ENCODE peak calls at places on chromosome 18, in seven cellular contexts. C, V, Y, X, S, G and A are unnamed samples.

GRCh38 chr18:23126352-23127056 is 8.8 kb upstream of the CABLES1 start:
- DNase-seq in S (no peak), Y (no peak), C (no peak), G (no peak), X (no peak), V (no peak), A (peak; percentile 61)

GRCh38 chr18:55189972-55190371 is 230.7 kb upstream of the CCDC68 start:
- DNase-seq in V (no peak), Y (no peak), X (no peak), G (no peak), S (no peak), C (no peak), A (no peak)

GRCh38 chr18:74831571-74832250 is 234.0 kb downstream of the ZNF407 start:
- DNase-seq in Y (no peak), S (no peak), X (no peak), V (no peak), G (no peak), C (peak; percentile 27), A (no peak)

GRCh38 chr18:50817898-50818250 is 1.9 kb downstream of the MRO start:
- DNase-seq in X (no peak), C (peak; percentile 42), Y (no peak), V (no peak), S (no peak), G (no peak), A (no peak)

GRCh38 chr18:13563390-13563805 is 163.0 kb downstream of the FAM210A start:
- DNase-seq in C (no peak), V (no peak), G (no peak), S (no peak), Y (no peak), X (no peak), A (no peak)

GRCh38 chr18:25832008-25832604 is 258.3 kb downstream of the SS18 start:
- DNase-seq in G (peak; percentile 72), V (peak; percentile 46), C (peak; percentile 49), X (peak; percentile 18), Y (peak; percentile 61), S (no peak), A (no peak)

GRCh38 chr18:50711401-50711800 is 108.4 kb downstream of the MRO start:
- DNase-seq in X (no peak), G (no peak), S (no peak), V (no peak), C (no peak), Y (no peak), A (no peak)

GRCh38 chr18:5440297-5440696 is 103.5 kb downstream of the EPB41L3 start:
- DNase-seq in V (no peak), Y (no peak), C (no peak), G (no peak), S (no peak), X (no peak), A (no peak)

DNA sequence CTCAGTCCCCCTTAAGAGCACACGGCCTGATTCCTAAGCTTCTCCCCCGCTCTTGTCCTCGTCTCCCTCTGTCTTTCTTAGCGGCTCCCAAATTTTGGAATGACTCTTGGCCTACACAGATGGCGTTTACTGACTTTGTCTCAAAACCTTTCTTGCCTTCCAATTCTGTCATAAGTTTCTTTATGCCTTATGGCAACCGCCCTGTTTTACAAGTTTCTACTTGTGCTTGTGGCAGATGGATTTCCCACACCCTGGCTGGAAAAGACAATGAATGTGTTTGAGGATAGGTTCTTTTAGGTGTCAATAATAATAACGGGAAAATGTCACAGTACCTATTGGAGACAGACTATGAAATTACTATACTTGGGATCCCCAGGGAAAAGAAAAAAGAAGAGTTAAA is 276.2 kb downstream of the HRH4 start:
- DNase-seq in V (no peak), C (no peak), G (no peak), S (no peak), Y (no peak), X (no peak), A (no peak)
- H3K4me1 ChIP-seq in V (no peaks in the 10 kb centered on the region), C (no peaks in the 10 kb centered on the region), G (peaks cover 5% of the 10 kb centered on the region), S (peaks cover 3% of the 10 kb centered on the region), Y (no peaks in the 10 kb centered on the region), X (no peaks in the 10 kb centered on the region), A (peaks cover 3% of the 10 kb centered on the region)

DNA sequence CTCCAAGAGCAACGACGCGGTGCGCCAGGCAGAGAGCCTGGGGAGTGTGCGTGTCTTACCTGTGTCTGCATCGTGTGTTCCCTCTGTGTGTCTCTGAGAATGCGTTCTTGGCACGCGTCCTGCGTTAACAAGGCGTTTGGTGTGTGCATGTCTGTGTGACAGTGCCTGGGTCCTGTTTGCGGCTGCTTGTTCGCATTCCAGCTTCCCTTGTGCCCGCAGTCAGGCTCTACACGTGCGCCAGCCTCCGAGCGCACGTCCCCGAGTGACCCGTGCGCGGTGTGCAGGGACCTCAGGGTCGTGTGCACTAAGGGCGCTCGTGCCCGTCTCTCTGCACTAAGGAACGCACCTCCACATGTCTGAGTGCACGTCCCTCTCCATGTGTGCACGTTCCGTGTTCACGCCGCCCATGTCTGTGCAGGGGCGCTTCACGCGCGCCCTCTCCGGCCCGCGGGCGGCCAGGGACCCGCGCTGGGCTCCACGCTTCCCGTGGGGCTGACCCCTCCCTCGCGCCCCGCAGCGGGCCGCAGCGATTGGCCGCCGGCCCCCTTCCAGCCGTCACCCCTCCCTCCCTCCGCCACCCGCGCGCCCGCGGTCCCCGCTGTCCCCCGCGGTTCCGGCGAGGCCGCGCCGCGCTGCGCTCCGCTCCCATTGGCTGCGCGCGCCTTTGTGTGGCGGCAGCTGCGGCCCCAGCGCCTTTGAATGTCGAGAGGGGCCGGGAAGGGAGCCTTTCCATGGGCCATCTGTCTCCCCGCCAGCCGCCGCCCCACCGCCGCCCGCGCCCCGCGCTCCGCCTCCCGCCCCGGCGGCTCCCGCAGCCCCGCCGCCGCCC is 229.4 kb downstream of the HAUS1 start:
- DNase-seq in X (peak; percentile 16), S (no peak), C (peak; percentile 29), Y (peak; percentile 40), G (peak; percentile 45), V (peak; percentile 58), A (no peak)
- H3K4me3 ChIP-seq in X (no peak overlapping the region), S (peak overlapping the region; percentile 68), C (no peak overlapping the region), Y (peak overlapping the region; percentile 75), G (peak overlapping the region; percentile 79), V (peak overlapping the region; percentile 70), A (no peak overlapping the region)

GRCh38 chr18:79749251-79750191 is 48.2 kb upstream of the KCNG2 start:
- DNase-seq in C (peak; percentile 46), X (peak; percentile 8), S (no peak), G (no peak), V (no peak), Y (no peak), A (no peak)

GRCh38 chr18:79746730-79747129 is 51.0 kb upstream of the KCNG2 start:
- DNase-seq in G (no peak), S (no peak), X (no peak), C (no peak), Y (no peak), V (no peak), A (no peak)

GRCh38 chr18:79744625-79745024 is 53.1 kb upstream of the KCNG2 start:
- DNase-seq in V (no peak), C (no peak), S (no peak), G (no peak), Y (no peak), X (no peak), A (no peak)

GRCh38 chr18:79748321-79749157 is 49.2 kb upstream of the KCNG2 start:
- DNase-seq in Y (no peak), X (no peak), S (no peak), C (no peak), V (no peak), G (no peak), A (no peak)

GRCh38 chr18:79747156-79747845 is 50.4 kb upstream of the KCNG2 start:
- DNase-seq in G (no peak), Y (no peak), V (no peak), C (no peak), X (no peak), S (no peak), A (no peak)
- TF ChIP-seq CTCF in G (no peak), Y (no peak), V (no peak), C (no peak), X (no peak), S (no peak), A (no peak)

GRCh38 chr18:63315879-63316278 is 3.7 kb downstream of the BCL2 start:
- DNase-seq in G (no peak), S (no peak), X (no peak), C (peak; percentile 30), V (no peak), Y (no peak), A (no peak)
- H3K4me1 ChIP-seq in G (peaks cover 46% of the 10 kb centered on the region), S (peaks cover 53% of the 10 kb centered on the region), X (peaks cover 19% of the 10 kb centered on the region), C (peaks cover 3% of the 10 kb centered on the region), V (no peaks in the 10 kb centered on the region), Y (peaks cover 52% of the 10 kb centered on the region), A (peaks cover 7% of the 10 kb centered on the region)